ENCODE peak calls at places on chromosomes 3 and 15, in eight cellular contexts. P is NCI-H774; H is choroid plexus epithelial cell; X is T-helper 2 cell treated with Interferon-gamma antibody and Interleukin-4, amounts not matched to agents 5 μg/mL and 100 μg/mL, for 36 hours; M is nephron progenitor cell; E is BJ; U is heart right ventricle; K is Ammon's horn. N is an unnamed sample.

GRCh38 chr15:62603757-62604156 is 438.7 kb upstream of the C2CD4B start:
- DNase-seq in P (no peak), H (peak), X (no peak), M (no peak), E (peak), U (no peak), K (no peak), N (no peak)

GRCh38 chr3:154552338-154552737 is 122.3 kb upstream of the GPR149 start:
- DNase-seq in P (no peak), H (no peak), X (no peak), M (no peak), E (no peak), U (no peak), K (no peak), N (no peak)

GRCh38 chr3:37099469-37099868 is 74.9 kb downstream of the LRRFIP2 start:
- DNase-seq in P (no peak), H (no peak), X (no peak), M (no peak), E (no peak), U (no peak), K (no peak), N (no peak)

GRCh38 chr15:48520376-48521155 is 124.9 kb downstream of the FBN1 start:
- DNase-seq in P (no peak), H (peak), X (no peak), M (no peak), E (no peak), U (no peak), K (no peak), N (no peak)

GRCh38 chr3:128805771-128806170 is 73.6 kb upstream of the ACAD9 start:
- DNase-seq in P (no peak), H (no peak), X (no peak), M (no peak), E (no peak), U (no peak), K (no peak), N (no peak)

GRCh38 chr15:88139936-88140335 is 116.6 kb downstream of the NTRK3 start:
- DNase-seq in P (no peak), H (no peak), X (no peak), M (no peak), E (no peak), U (no peak), K (peak), N (no peak)

GRCh38 chr15:85550283-85550682 is 169.9 kb downstream of the AKAP13 start:
- DNase-seq in P (no peak), H (no peak), X (no peak), M (no peak), E (no peak), U (no peak), K (no peak), N (no peak)

GRCh38 chr15:88243895-88244787 is 12.4 kb downstream of the NTRK3 start:
- DNase-seq in P (peak), H (peak), X (no peak), M (peak), E (no peak), U (no peak), K (peak), N (no peak)

GRCh38 chr15:41507820-41508290 is 5.8 kb downstream of the LTK start:
- DNase-seq in P (no peak), H (no peak), X (no peak), M (no peak), E (no peak), U (peak), K (no peak), N (no peak)

GRCh38 chr3:100260081-100260684 is 609 bp upstream of the TBC1D23 start:
- DNase-seq in P (peak), H (peak), X (no peak), M (peak), E (no peak), U (peak), K (peak), N (no peak)

GRCh38 chr3:134198414-134198813 is 52.2 kb downstream of the RYK start:
- DNase-seq in P (no peak), H (no peak), X (no peak), M (no peak), E (no peak), U (no peak), K (no peak), N (no peak)

GRCh38 chr15:81256916-81257315 is 60.2 kb downstream of the IL16 start:
- DNase-seq in P (no peak), H (peak), X (no peak), M (no peak), E (no peak), U (no peak), K (no peak), N (no peak)

GRCh38 chr3:186525369-186526255 is 18.6 kb downstream of the CRYGS start:
- DNase-seq in P (no peak), H (no peak), X (no peak), M (no peak), E (no peak), U (no peak), K (no peak), N (no peak)

GRCh38 chr3:122929576-122930365 is 97.8 kb downstream of the SEMA5B start:
- DNase-seq in P (no peak), H (no peak), X (no peak), M (peak), E (no peak), U (no peak), K (no peak), N (no peak)

GRCh38 chr15:36912311-36912712 is 188.0 kb downstream of the MEIS2 start:
- DNase-seq in P (no peak), H (peak), X (no peak), M (no peak), E (no peak), U (no peak), K (no peak), N (no peak)

N was measured in non-pigmented ciliary epithelial cell.